ENCODE peak calls at places on chromosomes 6 and 20, in eight cellular contexts. X is uterus, P is naive B cell, M is heart right ventricle, Y is neural crest cell, K is psoas muscle, G is SK-N-SH, R is ELR. T is an unnamed sample.

GRCh38 chr20:48957053-48957481 is 35.6 kb downstream of the ARFGEF2 start:
- DNase-seq in Y (no peak), P (no peak), M (no peak), R (no peak), X (no peak), K (no peak), G (no peak), T (no peak)

GRCh38 chr6:170150590-170150945 is 140.3 kb downstream of the DLL1 start:
- DNase-seq in M (no peak), X (no peak), G (no peak), R (no peak), K (no peak), Y (no peak), P (no peak), T (peak; percentile 24)

GRCh38 chr6:8383584-8383983 is 51.8 kb downstream of the SLC35B3 start:
- DNase-seq in K (no peak), X (no peak), R (no peak), Y (no peak), M (no peak), G (no peak), P (no peak), T (no peak)

GRCh38 chr6:136921521-136921935 is 573 bp upstream of the SLC35D3 start:
- DNase-seq in R (peak; percentile 39), M (peak; percentile 14), K (peak; percentile 18), X (no peak), G (peak; percentile 85), P (no peak), Y (peak; percentile 17), T (peak; percentile 16)

GRCh38 chr6:1701668-1702353 is 92.1 kb downstream of the FOXC1 start:
- DNase-seq in X (peak; percentile 21), G (no peak), K (peak; percentile 26), M (no peak), Y (no peak), P (no peak), R (peak; percentile 94), T (no peak)

GRCh38 chr20:37955511-37955910 is 52.6 kb downstream of the VSTM2L start:
- DNase-seq in G (no peak), P (no peak), M (no peak), Y (no peak), K (no peak), X (no peak), R (no peak), T (no peak)

GRCh38 chr6:14055541-14055940 is 62.0 kb upstream of the CD83 start:
- DNase-seq in X (no peak), M (no peak), Y (no peak), R (no peak), K (no peak), P (no peak), G (no peak), T (no peak)

GRCh38 chr6:157240059-157240959 is 83.0 kb downstream of the TMEM242 start:
- DNase-seq in K (peak; percentile 84), Y (no peak), X (peak; percentile 92), P (no peak), M (no peak), G (no peak), R (peak; percentile 73), T (peak; percentile 19)

GRCh38 chr6:20467437-20467836 is 65.8 kb downstream of the E2F3 start:
- DNase-seq in G (no peak), X (no peak), Y (no peak), K (no peak), R (no peak), P (no peak), M (no peak), T (no peak)

GRCh38 chr6:73790572-73790971 is 94.6 kb downstream of the CD109 start:
- DNase-seq in X (no peak), K (no peak), Y (no peak), G (no peak), R (no peak), P (no peak), M (no peak), T (no peak)

GRCh38 chr6:105429676-105430075 is 26.8 kb upstream of the PREP start:
- DNase-seq in P (no peak), Y (no peak), G (no peak), M (no peak), K (no peak), X (no peak), R (no peak), T (no peak)

GRCh38 chr6:162203287-162203686 is 524.3 kb downstream of the PRKN start:
- DNase-seq in M (peak; percentile 25), R (no peak), P (no peak), K (no peak), G (no peak), X (no peak), Y (no peak), T (no peak)

GRCh38 chr6:41813469-41813868 is 26.0 kb downstream of the TOMM6 start:
- DNase-seq in P (no peak), M (no peak), X (no peak), K (no peak), G (no peak), R (peak; percentile 65), Y (no peak), T (no peak)

GRCh38 chr20:40564997-40565680 is 123.9 kb downstream of the MAFB start:
- DNase-seq in Y (no peak), P (no peak), G (no peak), M (no peak), X (peak; percentile 20), R (peak; percentile 76), K (no peak), T (peak; percentile 90)

GRCh38 chr6:13519839-13520238 is 32.4 kb upstream of the GFOD1 start:
- DNase-seq in K (no peak), M (no peak), G (no peak), Y (no peak), P (no peak), R (no peak), X (no peak), T (no peak)

GRCh38 chr6:166565084-166565651 is 21.3 kb downstream of the RAMACL start:
- DNase-seq in X (no peak), M (peak; percentile 46), P (no peak), Y (no peak), K (peak; percentile 40), G (no peak), R (no peak), T (no peak)

GRCh38 chr20:6495907-6496306 is 271.6 kb upstream of the BMP2 start:
- DNase-seq in K (no peak), Y (no peak), M (no peak), P (no peak), X (no peak), R (no peak), G (no peak), T (no peak)

GRCh38 chr6:168124161-168124560 is 45.1 kb upstream of the FRMD1 start:
- DNase-seq in K (no peak), X (no peak), G (no peak), Y (no peak), R (no peak), P (no peak), M (no peak), T (no peak)

GRCh38 chr6:41268478-41268877 is 18.0 kb downstream of the TREM1 start:
- DNase-seq in P (no peak), R (no peak), K (no peak), Y (no peak), G (no peak), X (no peak), M (no peak), T (no peak)

GRCh38 chr6:43981363-43981990 is 145.8 kb downstream of the MRPL14 start:
- DNase-seq in G (peak; percentile 9), Y (no peak), X (no peak), P (no peak), R (no peak), M (no peak), K (no peak), T (no peak)

GRCh38 chr20:13261460-13262301 is 40.6 kb downstream of the ISM1 start:
- DNase-seq in R (peak; percentile 55), X (peak; percentile 35), G (peak; percentile 55), Y (peak; percentile 55), K (peak; percentile 56), M (peak; percentile 46), P (no peak), T (peak; percentile 75)

GRCh38 chr20:15708984-15709598 is 864.2 kb downstream of the KIF16B start:
- DNase-seq in G (peak; percentile 39), Y (peak; percentile 67), X (no peak), P (peak; percentile 39), R (peak; percentile 1), M (peak; percentile 49), K (peak; percentile 30), T (peak; percentile 9)

GRCh38 chr20:63890616-63891015 is 4.3 kb upstream of the DNAJC5 start:
- DNase-seq in M (no peak), Y (no peak), X (no peak), K (no peak), P (no peak), R (no peak), G (no peak), T (no peak)

GRCh38 chr6:82022614-82023102 is 224.9 kb downstream of the IBTK start:
- DNase-seq in G (no peak), P (no peak), M (no peak), X (no peak), K (no peak), Y (no peak), R (peak; percentile 91), T (peak; percentile 77)

GRCh38 chr6:166474721-166475565 is 92.2 kb upstream of the MPC1 start:
- DNase-seq in K (no peak), G (no peak), Y (no peak), M (no peak), R (no peak), X (no peak), P (no peak), T (no peak)

GRCh38 chr20:48761023-48761785 is 66.6 kb downstream of the PREX1 start:
- DNase-seq in Y (no peak), M (no peak), G (no peak), R (no peak), K (no peak), P (no peak), X (no peak), T (no peak)

T was measured in HT-29.